ENCODE peak calls at places on chromosomes 5 and 9, in six cellular contexts. One of them, this sample, is unnamed.
A peak's percentile ranks its signal among the peaks of the same experiment; 100 is the strongest.

GRCh38 chr9:33220681-33221567 is 19.0 kb upstream of the SPINK4 start:
- DNase-seq in left kidney: no peak
- DNase-seq in adipocyte: no peak
- DNase-seq in fibroblast of the aortic adventitia: no peak
- DNase-seq in astrocyte of the cerebellum: no peak
- DNase-seq in IMR-90: no peak
- DNase-seq in this sample: no peak

GRCh38 chr9:69204869-69205268 is 30.8 kb downstream of the TJP2 start:
- DNase-seq in left kidney: no peak
- DNase-seq in adipocyte: peak; percentile 17
- DNase-seq in fibroblast of the aortic adventitia: peak; percentile 89
- DNase-seq in astrocyte of the cerebellum: no peak
- DNase-seq in IMR-90: peak; percentile 69
- DNase-seq in this sample: no peak

GRCh38 chr9:121671612-121672155 is 20.2 kb downstream of the DAB2IP start:
- DNase-seq in left kidney: no peak
- DNase-seq in adipocyte: peak; percentile 38
- DNase-seq in fibroblast of the aortic adventitia: peak; percentile 79
- DNase-seq in astrocyte of the cerebellum: no peak
- DNase-seq in IMR-90: peak; percentile 28
- DNase-seq in this sample: no peak

GRCh38 chr5:27523629-27524028 is 485.2 kb upstream of the CDH9 start:
- DNase-seq in left kidney: no peak
- DNase-seq in adipocyte: no peak
- DNase-seq in fibroblast of the aortic adventitia: no peak
- DNase-seq in astrocyte of the cerebellum: no peak
- DNase-seq in IMR-90: no peak
- DNase-seq in this sample: no peak

GRCh38 chr9:19875291-19875910 is 86.6 kb upstream of the SLC24A2 start:
- DNase-seq in left kidney: no peak
- DNase-seq in adipocyte: peak; percentile 15
- DNase-seq in fibroblast of the aortic adventitia: no peak
- DNase-seq in astrocyte of the cerebellum: no peak
- DNase-seq in IMR-90: no peak
- DNase-seq in this sample: no peak

GRCh38 chr5:68255305-68256130 is 40.0 kb downstream of the PIK3R1 start:
- DNase-seq in left kidney: no peak
- DNase-seq in adipocyte: no peak
- DNase-seq in fibroblast of the aortic adventitia: no peak
- DNase-seq in astrocyte of the cerebellum: no peak
- DNase-seq in IMR-90: no peak
- DNase-seq in this sample: no peak

GRCh38 chr5:1468247-1468612 is 23.0 kb upstream of the SLC6A3 start:
- DNase-seq in left kidney: peak; percentile 75
- DNase-seq in adipocyte: peak; percentile 8
- DNase-seq in fibroblast of the aortic adventitia: peak; percentile 7
- DNase-seq in astrocyte of the cerebellum: no peak
- DNase-seq in IMR-90: no peak
- DNase-seq in this sample: peak; percentile 9

GRCh38 chr9:135282001-135282731 is 194.7 kb downstream of the OLFM1 start:
- DNase-seq in left kidney: peak; percentile 50
- DNase-seq in adipocyte: no peak
- DNase-seq in fibroblast of the aortic adventitia: peak; percentile 30
- DNase-seq in astrocyte of the cerebellum: no peak
- DNase-seq in IMR-90: no peak
- DNase-seq in this sample: peak; percentile 81

GRCh38 chr5:179183481-179183880 is 123.3 kb downstream of the ZNF354C start:
- DNase-seq in left kidney: no peak
- DNase-seq in adipocyte: no peak
- DNase-seq in fibroblast of the aortic adventitia: no peak
- DNase-seq in astrocyte of the cerebellum: no peak
- DNase-seq in IMR-90: no peak
- DNase-seq in this sample: no peak

GRCh38 chr5:58184910-58185309 is 275.0 kb downstream of the PLK2 start:
- DNase-seq in left kidney: no peak
- DNase-seq in adipocyte: peak; percentile 74
- DNase-seq in fibroblast of the aortic adventitia: peak; percentile 30
- DNase-seq in astrocyte of the cerebellum: no peak
- DNase-seq in IMR-90: peak; percentile 50
- DNase-seq in this sample: no peak

GRCh38 chr5:143685416-143685815 is 126.5 kb upstream of the HMHB1 start:
- DNase-seq in left kidney: no peak
- DNase-seq in adipocyte: peak; percentile 51
- DNase-seq in fibroblast of the aortic adventitia: peak; percentile 56
- DNase-seq in astrocyte of the cerebellum: no peak
- DNase-seq in IMR-90: peak; percentile 30
- DNase-seq in this sample: no peak

GRCh38 chr9:107888773-107889227 is 399.2 kb upstream of the KLF4 start:
- DNase-seq in left kidney: no peak
- DNase-seq in adipocyte: peak; percentile 54
- DNase-seq in fibroblast of the aortic adventitia: peak; percentile 86
- DNase-seq in astrocyte of the cerebellum: no peak
- DNase-seq in IMR-90: no peak
- DNase-seq in this sample: no peak

GRCh38 chr5:146751054-146751453 is 127.5 kb downstream of the PPP2R2B start:
- DNase-seq in left kidney: peak; percentile 41
- DNase-seq in adipocyte: no peak
- DNase-seq in fibroblast of the aortic adventitia: no peak
- DNase-seq in astrocyte of the cerebellum: no peak
- DNase-seq in IMR-90: no peak
- DNase-seq in this sample: no peak

GRCh38 chr5:127785098-127785927 is 82.1 kb downstream of the CCDC192 start:
- DNase-seq in left kidney: no peak
- DNase-seq in adipocyte: peak; percentile 64
- DNase-seq in fibroblast of the aortic adventitia: peak; percentile 70
- DNase-seq in astrocyte of the cerebellum: peak; percentile 91
- DNase-seq in IMR-90: peak; percentile 96
- DNase-seq in this sample: no peak

GRCh38 chr5:10706326-10706725 is 54.7 kb downstream of the DAP start:
- DNase-seq in left kidney: no peak
- DNase-seq in adipocyte: no peak
- DNase-seq in fibroblast of the aortic adventitia: no peak
- DNase-seq in astrocyte of the cerebellum: no peak
- DNase-seq in IMR-90: no peak
- DNase-seq in this sample: no peak

GRCh38 chr9:19948021-19948420 is 159.2 kb upstream of the SLC24A2 start:
- DNase-seq in left kidney: no peak
- DNase-seq in adipocyte: no peak
- DNase-seq in fibroblast of the aortic adventitia: peak; percentile 69
- DNase-seq in astrocyte of the cerebellum: no peak
- DNase-seq in IMR-90: no peak
- DNase-seq in this sample: no peak

GRCh38 chr9:109303900-109304299 is 17.0 kb downstream of the EPB41L4B start:
- DNase-seq in left kidney: no peak
- DNase-seq in adipocyte: no peak
- DNase-seq in fibroblast of the aortic adventitia: no peak
- DNase-seq in astrocyte of the cerebellum: no peak
- DNase-seq in IMR-90: no peak
- DNase-seq in this sample: no peak

GRCh38 chr5:132680780-132681475 is 7.1 kb downstream of the IL4 start:
- DNase-seq in left kidney: no peak
- DNase-seq in adipocyte: no peak
- DNase-seq in fibroblast of the aortic adventitia: no peak
- DNase-seq in astrocyte of the cerebellum: no peak
- DNase-seq in IMR-90: no peak
- DNase-seq in this sample: no peak

GRCh38 chr5:35149041-35149440 is 81.2 kb downstream of the PRLR start:
- DNase-seq in left kidney: no peak
- DNase-seq in adipocyte: no peak
- DNase-seq in fibroblast of the aortic adventitia: no peak
- DNase-seq in astrocyte of the cerebellum: no peak
- DNase-seq in IMR-90: no peak
- DNase-seq in this sample: no peak

GRCh38 chr9:9846538-9846937 is 766.3 kb downstream of the PTPRD start:
- DNase-seq in left kidney: no peak
- DNase-seq in adipocyte: no peak
- DNase-seq in fibroblast of the aortic adventitia: no peak
- DNase-seq in astrocyte of the cerebellum: no peak
- DNase-seq in IMR-90: no peak
- DNase-seq in this sample: no peak

GRCh38 chr9:134361426-134361825 is 35.2 kb downstream of the RXRA start:
- DNase-seq in left kidney: no peak
- DNase-seq in adipocyte: no peak
- DNase-seq in fibroblast of the aortic adventitia: no peak
- DNase-seq in astrocyte of the cerebellum: no peak
- DNase-seq in IMR-90: no peak
- DNase-seq in this sample: no peak

This sample was measured in NCI-H1092.